ENCODE peak calls at places on chromosome 13, in ten cellular contexts. V, B, I, D, W, S, J, G, P and U are unnamed samples.

GRCh38 chr13:40232321-40232720 is 434.1 kb downstream of the FOXO1 start:
- DNase-seq in V (no peak), B (no peak), I (no peak), D (no peak), W (no peak), S (no peak), J (no peak), G (no peak), P (no peak), U (no peak)

GRCh38 chr13:104616990-104617389 is 1550.8 kb upstream of the SLC10A2 start:
- DNase-seq in V (no peak), B (no peak), I (no peak), D (no peak), W (no peak), S (no peak), J (no peak), G (no peak), P (no peak), U (no peak)

GRCh38 chr13:111521691-111522229 is 201.3 kb downstream of the TEX29 start:
- DNase-seq in V (peak), B (no peak), I (no peak), D (no peak), W (no peak), S (no peak), J (no peak), G (no peak), P (no peak), U (no peak)

GRCh38 chr13:75554981-75555380 is 5.4 kb downstream of the UCHL3 start:
- DNase-seq in V (no peak), B (no peak), I (no peak), D (no peak), W (no peak), S (no peak), J (no peak), G (peak), P (no peak), U (peak)

GRCh38 chr13:39803156-39803555 is 147.7 kb downstream of the COG6 start:
- DNase-seq in V (no peak), B (no peak), I (no peak), D (no peak), W (no peak), S (no peak), J (no peak), G (no peak), P (no peak), U (no peak)

GRCh38 chr13:85445534-85445933 is 353.7 kb downstream of the SLITRK6 start:
- DNase-seq in V (no peak), B (no peak), I (no peak), D (no peak), W (no peak), S (no peak), J (no peak), G (no peak), P (no peak), U (no peak)

GRCh38 chr13:87089391-87089790 is 581.8 kb upstream of the SLITRK5 start:
- DNase-seq in V (no peak), B (peak), I (no peak), D (no peak), W (no peak), S (no peak), J (no peak), G (peak), P (no peak), U (no peak)

GRCh38 chr13:63774133-63774532 is 2358.5 kb upstream of the PCDH20 start:
- DNase-seq in V (no peak), B (no peak), I (no peak), D (no peak), W (no peak), S (no peak), J (no peak), G (no peak), P (no peak), U (no peak)

GRCh38 chr13:33349996-33350826 is 64.7 kb upstream of the STARD13 start:
- DNase-seq in V (peak), B (peak), I (peak), D (no peak), W (peak), S (peak), J (peak), G (peak), P (peak), U (peak)

GRCh38 chr13:50912851-50913250 is 3.3 kb downstream of the RNASEH2B start:
- DNase-seq in V (no peak), B (no peak), I (no peak), D (no peak), W (no peak), S (no peak), J (no peak), G (peak), P (no peak), U (peak)

GRCh38 chr13:111202745-111203144 is 87.6 kb downstream of the ARHGEF7 start:
- DNase-seq in V (no peak), B (peak), I (no peak), D (no peak), W (no peak), S (peak), J (no peak), G (peak), P (no peak), U (peak)

GRCh38 chr13:100356889-100357288 is 231.7 kb downstream of the GGACT start:
- DNase-seq in V (no peak), B (no peak), I (no peak), D (no peak), W (no peak), S (no peak), J (no peak), G (peak), P (no peak), U (no peak)

GRCh38 chr13:53778937-53779336 is 750.3 kb downstream of the OLFM4 start:
- DNase-seq in V (no peak), B (no peak), I (no peak), D (no peak), W (no peak), S (no peak), J (no peak), G (no peak), P (no peak), U (no peak)

GRCh38 chr13:97266328-97266727 is 44.2 kb downstream of the MBNL2 start:
- DNase-seq in V (no peak), B (no peak), I (no peak), D (no peak), W (no peak), S (no peak), J (no peak), G (no peak), P (peak), U (no peak)

GRCh38 chr13:106915146-106915545 is 347.2 kb upstream of the ARGLU1 start:
- DNase-seq in V (no peak), B (no peak), I (no peak), D (no peak), W (no peak), S (no peak), J (no peak), G (no peak), P (no peak), U (no peak)

GRCh38 chr13:96218475-96218874 is 128.6 kb downstream of the HS6ST3 start:
- DNase-seq in V (no peak), B (no peak), I (no peak), D (no peak), W (no peak), S (no peak), J (no peak), G (no peak), P (no peak), U (no peak)

GRCh38 chr13:44342741-44343140 is 30.9 kb upstream of the SERP2 start:
- DNase-seq in V (no peak), B (no peak), I (no peak), D (no peak), W (no peak), S (no peak), J (no peak), G (no peak), P (no peak), U (no peak)

GRCh38 chr13:52615817-52616216 is 26.4 kb upstream of the HNRNPA1L2 start:
- DNase-seq in V (no peak), B (no peak), I (no peak), D (no peak), W (no peak), S (peak), J (no peak), G (no peak), P (no peak), U (no peak)

GRCh38 chr13:60398438-60398891 is 1.4 kb downstream of the TDRD3 start:
- DNase-seq in V (no peak), B (no peak), I (no peak), D (no peak), W (no peak), S (no peak), J (no peak), G (no peak), P (no peak), U (peak)

GRCh38 chr13:60396008-60396782 is 825 bp upstream of the TDRD3 start:
- DNase-seq in V (peak), B (peak), I (peak), D (peak), W (peak), S (peak), J (peak), G (peak), P (peak), U (peak)

GRCh38 chr13:60397693-60398437 is 845 bp downstream of the TDRD3 start:
- DNase-seq in V (peak), B (peak), I (peak), D (peak), W (peak), S (peak), J (peak), G (peak), P (peak), U (peak)

GRCh38 chr13:60398949-60399589 is 2.0 kb downstream of the TDRD3 start:
- DNase-seq in V (no peak), B (no peak), I (no peak), D (no peak), W (no peak), S (no peak), J (peak), G (peak), P (no peak), U (peak)

DNA sequence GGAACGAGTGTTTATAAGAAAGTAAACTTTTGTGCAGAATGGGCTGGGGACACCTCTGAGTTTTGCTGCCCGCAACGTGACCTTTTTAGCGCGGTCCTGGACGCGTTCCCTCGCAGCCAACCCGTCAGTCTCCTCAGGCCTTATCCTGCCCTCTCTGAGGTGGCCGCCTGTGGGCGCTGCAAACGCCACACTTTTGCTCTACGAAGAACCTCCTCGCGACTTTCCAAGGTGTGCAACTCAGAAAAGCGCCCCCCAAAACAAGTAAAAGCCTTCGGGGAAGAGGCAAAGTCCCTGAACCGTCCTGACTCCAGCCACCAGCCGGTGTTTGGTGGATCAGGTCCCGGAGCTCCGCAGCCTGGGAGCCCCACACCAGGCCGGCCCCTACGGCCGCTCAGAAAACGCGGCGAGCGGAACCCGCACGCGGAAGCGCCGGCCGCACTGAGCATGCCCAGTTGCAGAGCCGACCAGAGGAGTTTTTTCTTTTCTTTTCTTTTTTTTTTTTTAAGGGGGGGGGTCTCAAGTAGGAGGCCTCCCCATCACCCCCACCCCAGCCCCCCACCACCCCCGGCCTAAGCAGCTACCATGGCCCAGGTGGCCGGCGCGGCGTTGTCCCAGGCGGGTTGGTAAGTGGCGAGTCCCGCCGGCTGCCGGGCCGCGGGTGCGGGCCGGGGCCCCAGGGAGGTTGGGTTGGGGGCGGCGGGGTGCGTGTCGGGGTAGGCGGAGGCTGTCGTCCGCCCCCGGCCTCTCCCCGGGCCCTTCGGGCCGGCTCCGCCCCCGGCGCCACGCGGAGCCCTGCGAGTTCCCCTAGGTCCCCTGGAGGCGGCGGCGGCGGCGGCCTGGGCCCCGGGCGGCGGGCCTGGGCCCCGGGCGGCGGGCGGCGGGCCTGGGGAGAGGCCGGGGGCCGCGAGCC is at the start of gene TDRD3:
- DNase-seq in V (peak), B (peak), I (peak), D (peak), W (peak), S (peak), J (peak), G (peak), P (peak), U (peak)
- TF ChIP-seq POLR2A in V (no peak), B (peak), I (peak), D (peak), W (peak), S (peak), J (peak), G (no peak), P (no peak), U (peak)

DNA sequence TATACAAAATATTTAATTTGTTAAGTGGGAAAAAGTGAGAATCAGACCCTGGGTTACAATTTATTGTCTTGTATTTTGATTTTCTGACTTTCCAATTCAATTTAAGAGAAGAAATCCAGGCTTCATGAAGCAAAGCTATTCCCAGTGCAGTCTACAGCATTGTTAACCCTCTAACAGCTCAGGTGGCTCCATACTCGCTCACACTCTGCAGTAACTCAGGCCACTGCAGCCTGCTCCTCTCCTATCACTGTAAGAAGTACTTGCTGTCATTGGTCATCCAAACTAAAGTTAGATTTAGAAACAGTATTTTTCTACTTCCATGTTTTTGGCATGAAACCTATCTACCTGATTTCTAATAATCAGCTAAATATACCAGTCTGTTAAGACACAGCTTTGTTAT is 830.3 kb downstream of the PCDH9 start:
- DNase-seq in V (no peak), B (no peak), I (no peak), D (no peak), W (no peak), S (no peak), J (no peak), G (no peak), P (no peak), U (no peak)
- TF ChIP-seq POLR2A in V (no peak), B (no peak), I (no peak), D (no peak), W (no peak), S (no peak), J (no peak), G (no peak), P (no peak), U (no peak)

GRCh38 chr13:25961294-25961693 is 90.5 kb downstream of the SHISA2 start:
- DNase-seq in V (no peak), B (no peak), I (no peak), D (no peak), W (no peak), S (no peak), J (no peak), G (no peak), P (no peak), U (no peak)

GRCh38 chr13:25965596-25965995 is 86.2 kb downstream of the SHISA2 start:
- DNase-seq in V (no peak), B (no peak), I (no peak), D (no peak), W (no peak), S (no peak), J (no peak), G (no peak), P (no peak), U (no peak)

GRCh38 chr13:25963681-25964080 is 88.1 kb downstream of the SHISA2 start:
- DNase-seq in V (no peak), B (no peak), I (no peak), D (no peak), W (no peak), S (no peak), J (no peak), G (no peak), P (no peak), U (no peak)

GRCh38 chr13:25967144-25967543 is 84.7 kb downstream of the SHISA2 start:
- DNase-seq in V (no peak), B (no peak), I (no peak), D (no peak), W (no peak), S (no peak), J (no peak), G (no peak), P (no peak), U (no peak)

GRCh38 chr13:25966086-25966485 is 85.7 kb downstream of the SHISA2 start:
- DNase-seq in V (no peak), B (no peak), I (no peak), D (no peak), W (no peak), S (no peak), J (no peak), G (no peak), P (no peak), U (no peak)
- TF ChIP-seq POLR2A in V (no peak), B (no peak), I (no peak), D (no peak), W (no peak), S (no peak), J (no peak), G (no peak), P (no peak), U (no peak)

GRCh38 chr13:77697208-77698103 is at the start of gene SLAIN1:
- DNase-seq in V (peak), B (no peak), I (peak), D (peak), W (peak), S (peak), J (peak), G (peak), P (peak), U (peak)
- TF ChIP-seq POLR2A in V (no peak), B (no peak), I (peak), D (peak), W (peak), S (peak), J (no peak), G (no peak), P (no peak), U (no peak)

GRCh38 chr13:42272115-42272756 is at the start of gene AKAP11:
- DNase-seq in V (peak), B (no peak), I (no peak), D (peak), W (peak), S (peak), J (peak), G (peak), P (peak), U (peak)
- TF ChIP-seq POLR2A in V (no peak), B (peak), I (peak), D (peak), W (no peak), S (peak), J (no peak), G (no peak), P (no peak), U (peak)

DNA sequence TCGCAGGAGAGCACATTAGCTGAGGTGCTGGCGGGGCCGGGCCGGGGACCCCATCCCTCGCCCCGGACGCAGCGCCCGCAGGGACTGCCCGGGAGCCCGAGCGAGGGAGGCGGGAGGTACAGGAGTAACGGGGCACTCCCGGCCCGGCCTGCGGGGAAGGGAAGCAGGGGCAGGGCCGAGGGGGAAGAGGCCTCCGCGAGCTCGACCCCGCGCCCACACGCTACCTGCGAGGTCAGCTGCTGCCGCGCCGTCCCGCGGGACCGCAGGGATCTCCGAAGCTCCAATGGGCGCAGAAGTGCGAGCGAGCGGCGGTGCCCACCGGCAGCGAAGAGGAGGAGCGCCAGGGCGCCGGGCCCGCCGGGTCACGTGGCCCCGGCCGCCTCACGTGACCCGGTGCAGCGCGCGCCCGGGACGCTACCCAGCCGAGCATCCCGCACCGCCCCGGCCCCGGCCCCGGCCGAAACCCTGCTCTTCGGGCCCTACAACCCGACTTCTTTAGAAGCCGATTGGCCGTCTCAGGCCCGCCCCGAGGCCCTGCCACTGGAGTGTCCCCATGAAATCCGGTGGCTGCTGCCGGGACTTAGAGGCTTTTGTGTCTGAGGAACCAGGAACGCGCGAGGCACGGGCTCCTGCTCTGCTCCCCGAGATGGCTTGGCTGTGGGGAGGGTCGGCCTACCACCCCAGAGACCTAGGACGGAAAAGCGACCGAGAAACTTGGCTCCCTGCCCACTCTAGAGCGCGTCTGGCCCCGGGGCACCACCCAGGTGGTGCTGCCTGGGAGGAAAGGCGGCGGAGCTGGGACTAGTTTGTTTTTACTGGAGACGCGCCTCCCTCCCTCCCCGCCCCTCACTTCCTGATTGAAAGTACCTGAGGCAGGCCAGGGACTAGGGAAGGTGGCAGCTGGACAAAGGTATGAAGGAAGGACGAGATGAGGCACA is at the start of gene RCBTB1:
- DNase-seq in V (peak), B (peak), I (peak), D (peak), W (peak), S (peak), J (peak), G (peak), P (peak), U (peak)
- TF ChIP-seq POLR2A in V (no peak), B (peak), I (peak), D (peak), W (peak), S (peak), J (no peak), G (no peak), P (peak), U (peak)

DNA sequence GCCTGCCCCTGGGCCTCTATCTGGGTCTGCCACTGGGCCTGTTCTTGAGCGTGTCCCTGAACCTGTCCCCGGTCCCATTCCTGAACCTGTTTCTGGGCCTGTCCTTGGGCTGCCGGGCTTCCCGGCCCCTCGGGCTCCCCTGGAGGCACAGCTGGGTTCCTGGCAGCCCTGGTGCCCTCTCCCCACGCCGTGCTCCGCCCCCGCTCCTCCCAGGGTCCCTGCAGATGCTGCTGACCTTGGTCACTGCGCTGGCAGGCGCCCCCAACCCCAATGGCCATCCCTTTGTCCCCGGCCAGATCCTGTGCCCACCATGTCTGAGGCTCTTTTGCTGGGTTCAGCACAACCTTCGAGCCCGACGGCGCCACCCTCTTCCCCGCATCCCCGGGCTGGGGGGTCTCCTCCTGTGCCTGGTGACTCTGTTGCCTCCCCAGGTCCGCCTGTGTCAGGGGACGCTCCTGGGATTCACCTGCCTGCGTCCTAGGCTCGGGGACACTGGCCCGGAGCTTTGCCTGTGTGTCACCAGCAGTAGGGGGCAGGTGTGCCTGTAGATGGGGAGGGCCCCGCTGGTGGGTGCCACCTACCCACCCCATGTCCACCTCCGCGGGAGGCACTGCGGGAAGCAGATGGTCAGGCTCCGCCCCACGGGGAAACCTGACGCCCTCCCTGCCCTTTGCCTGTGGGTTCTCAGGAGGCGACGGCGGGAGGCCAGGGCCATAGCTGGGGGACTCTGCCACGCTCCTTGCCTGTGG is 41.0 kb upstream of the GRTP1 start:
- DNase-seq in V (peak), B (no peak), I (no peak), D (peak), W (no peak), S (no peak), J (no peak), G (no peak), P (no peak), U (no peak)
- TF ChIP-seq POLR2A in V (no peak), B (no peak), I (no peak), D (no peak), W (no peak), S (no peak), J (no peak), G (no peak), P (no peak), U (no peak)